ENCODE peak calls at places on chromosomes 7 and 10, in ten cellular contexts. One of them, this sample, is unnamed.

GRCh38 chr10:51691135-51691534 is 8.3 kb downstream of the CSTF2T start:
- DNase-seq in naive thymus-derived CD4-positive, alpha-beta T cell: no peak
- DNase-seq in SK-MEL-5: no peak
- DNase-seq in pancreas: peak
- DNase-seq in KG1: no peak
- DNase-seq in brain microvascular endothelial cell: no peak
- DNase-seq in type B pancreatic cell: no peak
- DNase-seq in iris pigment epithelial cell: no peak
- DNase-seq in NCI-H146: no peak
- DNase-seq in T-helper 9 cell: no peak
- DNase-seq in this sample: no peak

GRCh38 chr7:78558571-78558970 is 760.0 kb downstream of the PHTF2 start:
- DNase-seq in naive thymus-derived CD4-positive, alpha-beta T cell: no peak
- DNase-seq in SK-MEL-5: peak
- DNase-seq in pancreas: no peak
- DNase-seq in KG1: no peak
- DNase-seq in brain microvascular endothelial cell: no peak
- DNase-seq in type B pancreatic cell: no peak
- DNase-seq in iris pigment epithelial cell: no peak
- DNase-seq in NCI-H146: no peak
- DNase-seq in T-helper 9 cell: no peak
- DNase-seq in this sample: no peak

GRCh38 chr10:25457552-25457951 is 282.8 kb downstream of the GPR158 start:
- DNase-seq in naive thymus-derived CD4-positive, alpha-beta T cell: no peak
- DNase-seq in SK-MEL-5: no peak
- DNase-seq in pancreas: no peak
- DNase-seq in KG1: no peak
- DNase-seq in brain microvascular endothelial cell: no peak
- DNase-seq in type B pancreatic cell: no peak
- DNase-seq in iris pigment epithelial cell: peak
- DNase-seq in NCI-H146: no peak
- DNase-seq in T-helper 9 cell: no peak
- DNase-seq in this sample: no peak

GRCh38 chr10:54585572-54585971 is 215.5 kb downstream of the PCDH15 start:
- DNase-seq in naive thymus-derived CD4-positive, alpha-beta T cell: no peak
- DNase-seq in SK-MEL-5: no peak
- DNase-seq in pancreas: no peak
- DNase-seq in KG1: no peak
- DNase-seq in brain microvascular endothelial cell: no peak
- DNase-seq in type B pancreatic cell: no peak
- DNase-seq in iris pigment epithelial cell: no peak
- DNase-seq in NCI-H146: peak
- DNase-seq in T-helper 9 cell: no peak
- DNase-seq in this sample: no peak

GRCh38 chr10:71963756-71964668 is at the start of gene CHST3:
- DNase-seq in naive thymus-derived CD4-positive, alpha-beta T cell: no peak
- DNase-seq in SK-MEL-5: no peak
- DNase-seq in pancreas: peak
- DNase-seq in KG1: peak
- DNase-seq in brain microvascular endothelial cell: no peak
- DNase-seq in type B pancreatic cell: no peak
- DNase-seq in iris pigment epithelial cell: peak
- DNase-seq in NCI-H146: peak
- DNase-seq in T-helper 9 cell: no peak
- DNase-seq in this sample: peak

GRCh38 chr7:5528071-5528814 is 104.6 kb upstream of the TNRC18 start:
- DNase-seq in naive thymus-derived CD4-positive, alpha-beta T cell: peak
- DNase-seq in SK-MEL-5: peak
- DNase-seq in pancreas: peak
- DNase-seq in KG1: no peak
- DNase-seq in brain microvascular endothelial cell: no peak
- DNase-seq in type B pancreatic cell: no peak
- DNase-seq in iris pigment epithelial cell: peak
- DNase-seq in NCI-H146: no peak
- DNase-seq in T-helper 9 cell: peak
- DNase-seq in this sample: no peak

GRCh38 chr10:11876805-11877395 is 53.7 kb downstream of the PROSER2 start:
- DNase-seq in naive thymus-derived CD4-positive, alpha-beta T cell: no peak
- DNase-seq in SK-MEL-5: no peak
- DNase-seq in pancreas: no peak
- DNase-seq in KG1: no peak
- DNase-seq in brain microvascular endothelial cell: no peak
- DNase-seq in type B pancreatic cell: no peak
- DNase-seq in iris pigment epithelial cell: no peak
- DNase-seq in NCI-H146: no peak
- DNase-seq in T-helper 9 cell: no peak
- DNase-seq in this sample: no peak

GRCh38 chr7:123771846-123772245 is 23.0 kb upstream of the WASL start:
- DNase-seq in naive thymus-derived CD4-positive, alpha-beta T cell: no peak
- DNase-seq in SK-MEL-5: no peak
- DNase-seq in pancreas: no peak
- DNase-seq in KG1: no peak
- DNase-seq in brain microvascular endothelial cell: no peak
- DNase-seq in type B pancreatic cell: no peak
- DNase-seq in iris pigment epithelial cell: no peak
- DNase-seq in NCI-H146: no peak
- DNase-seq in T-helper 9 cell: no peak
- DNase-seq in this sample: no peak

GRCh38 chr7:39700932-39701331 is 77.6 kb downstream of the RALA start:
- DNase-seq in naive thymus-derived CD4-positive, alpha-beta T cell: no peak
- DNase-seq in SK-MEL-5: no peak
- DNase-seq in pancreas: no peak
- DNase-seq in KG1: no peak
- DNase-seq in brain microvascular endothelial cell: no peak
- DNase-seq in type B pancreatic cell: no peak
- DNase-seq in iris pigment epithelial cell: no peak
- DNase-seq in NCI-H146: no peak
- DNase-seq in T-helper 9 cell: no peak
- DNase-seq in this sample: peak

GRCh38 chr7:93973134-93973533 is 31.0 kb downstream of the BET1 start:
- DNase-seq in naive thymus-derived CD4-positive, alpha-beta T cell: no peak
- DNase-seq in SK-MEL-5: no peak
- DNase-seq in pancreas: no peak
- DNase-seq in KG1: no peak
- DNase-seq in brain microvascular endothelial cell: no peak
- DNase-seq in type B pancreatic cell: no peak
- DNase-seq in iris pigment epithelial cell: peak
- DNase-seq in NCI-H146: no peak
- DNase-seq in T-helper 9 cell: no peak
- DNase-seq in this sample: no peak

GRCh38 chr7:79459381-79459780 is 5.9 kb upstream of the MAGI2 start:
- DNase-seq in naive thymus-derived CD4-positive, alpha-beta T cell: no peak
- DNase-seq in SK-MEL-5: no peak
- DNase-seq in pancreas: no peak
- DNase-seq in KG1: no peak
- DNase-seq in brain microvascular endothelial cell: no peak
- DNase-seq in type B pancreatic cell: no peak
- DNase-seq in iris pigment epithelial cell: peak
- DNase-seq in NCI-H146: no peak
- DNase-seq in T-helper 9 cell: no peak
- DNase-seq in this sample: no peak

GRCh38 chr7:47973739-47974138 is 5.7 kb downstream of the HUS1 start:
- DNase-seq in naive thymus-derived CD4-positive, alpha-beta T cell: no peak
- DNase-seq in SK-MEL-5: no peak
- DNase-seq in pancreas: no peak
- DNase-seq in KG1: no peak
- DNase-seq in brain microvascular endothelial cell: no peak
- DNase-seq in type B pancreatic cell: no peak
- DNase-seq in iris pigment epithelial cell: no peak
- DNase-seq in NCI-H146: no peak
- DNase-seq in T-helper 9 cell: no peak
- DNase-seq in this sample: no peak

GRCh38 chr7:9835204-9835603 is 1138.5 kb upstream of the PHF14 start:
- DNase-seq in naive thymus-derived CD4-positive, alpha-beta T cell: no peak
- DNase-seq in SK-MEL-5: no peak
- DNase-seq in pancreas: no peak
- DNase-seq in KG1: no peak
- DNase-seq in brain microvascular endothelial cell: no peak
- DNase-seq in type B pancreatic cell: no peak
- DNase-seq in iris pigment epithelial cell: no peak
- DNase-seq in NCI-H146: no peak
- DNase-seq in T-helper 9 cell: no peak
- DNase-seq in this sample: no peak

GRCh38 chr10:11610855-11611247 is 599 bp downstream of the USP6NL start:
- DNase-seq in naive thymus-derived CD4-positive, alpha-beta T cell: peak
- DNase-seq in SK-MEL-5: no peak
- DNase-seq in pancreas: peak
- DNase-seq in KG1: no peak
- DNase-seq in brain microvascular endothelial cell: peak
- DNase-seq in type B pancreatic cell: no peak
- DNase-seq in iris pigment epithelial cell: peak
- DNase-seq in NCI-H146: peak
- DNase-seq in T-helper 9 cell: peak
- DNase-seq in this sample: peak

GRCh38 chr7:78528964-78529363 is 730.4 kb downstream of the PHTF2 start:
- DNase-seq in naive thymus-derived CD4-positive, alpha-beta T cell: no peak
- DNase-seq in SK-MEL-5: no peak
- DNase-seq in pancreas: no peak
- DNase-seq in KG1: no peak
- DNase-seq in brain microvascular endothelial cell: peak
- DNase-seq in type B pancreatic cell: no peak
- DNase-seq in iris pigment epithelial cell: peak
- DNase-seq in NCI-H146: no peak
- DNase-seq in T-helper 9 cell: no peak
- DNase-seq in this sample: no peak

This sample was measured in left colon.